ENCODE peak calls at places on chromosome 18, in seven cellular contexts. D, Y, X, K, C, O and R are unnamed samples.

GRCh38 chr18:9094307-9095226 is 7.9 kb upstream of the NDUFV2 start:
- DNase-seq in C (peak; percentile 79), X (no peak), Y (no peak), O (no peak), K (no peak), D (no peak), R (no peak)

GRCh38 chr18:41809652-41810051 is 145.4 kb upstream of the PIK3C3 start:
- DNase-seq in X (no peak), D (no peak), C (no peak), O (no peak), Y (no peak), K (no peak), R (no peak)

GRCh38 chr18:80180778-80181564 is 66.3 kb downstream of the PARD6G start:
- DNase-seq in C (no peak), X (no peak), O (peak; percentile 64), K (no peak), D (no peak), Y (no peak), R (no peak)

GRCh38 chr18:12430137-12430990 is 22.6 kb downstream of the PRELID3A start:
- DNase-seq in X (no peak), C (no peak), Y (no peak), K (no peak), D (no peak), O (no peak), R (no peak)

GRCh38 chr18:3305354-3305762 is 43.4 kb downstream of the MYL12B start:
- DNase-seq in Y (no peak), C (peak; percentile 93), D (peak; percentile 1), O (no peak), K (no peak), X (peak; percentile 39), R (no peak)

GRCh38 chr18:13452448-13452811 is 233.9 kb downstream of the LDLRAD4 start:
- DNase-seq in O (no peak), C (no peak), K (peak; percentile 80), D (no peak), Y (no peak), X (no peak), R (peak; percentile 78)

GRCh38 chr18:295756-296155 is 27.9 kb upstream of the THOC1 start:
- DNase-seq in X (no peak), D (no peak), K (no peak), Y (no peak), C (no peak), O (no peak), R (no peak)

GRCh38 chr18:79755496-79756142 is 42.1 kb upstream of the KCNG2 start:
- DNase-seq in Y (no peak), X (no peak), O (peak; percentile 60), K (no peak), C (no peak), D (no peak), R (no peak)

GRCh38 chr18:47756364-47757016 is 174.0 kb downstream of the SMAD2 start:
- DNase-seq in Y (peak; percentile 81), O (peak; percentile 85), D (no peak), C (no peak), K (peak; percentile 75), X (peak; percentile 45), R (no peak)

GRCh38 chr18:12455511-12455910 is 47.8 kb downstream of the PRELID3A start:
- DNase-seq in Y (peak; percentile 49), X (no peak), C (peak; percentile 53), D (no peak), O (no peak), K (no peak), R (peak; percentile 80)

GRCh38 chr18:8747440-8747937 is 42.1 kb downstream of the MTCL1 start:
- DNase-seq in D (no peak), Y (no peak), X (no peak), K (no peak), C (peak; percentile 88), O (peak; percentile 39), R (no peak)

GRCh38 chr18:470661-471501 is 29.6 kb downstream of the COLEC12 start:
- DNase-seq in O (no peak), Y (no peak), K (no peak), C (no peak), D (no peak), X (no peak), R (no peak)

DNA sequence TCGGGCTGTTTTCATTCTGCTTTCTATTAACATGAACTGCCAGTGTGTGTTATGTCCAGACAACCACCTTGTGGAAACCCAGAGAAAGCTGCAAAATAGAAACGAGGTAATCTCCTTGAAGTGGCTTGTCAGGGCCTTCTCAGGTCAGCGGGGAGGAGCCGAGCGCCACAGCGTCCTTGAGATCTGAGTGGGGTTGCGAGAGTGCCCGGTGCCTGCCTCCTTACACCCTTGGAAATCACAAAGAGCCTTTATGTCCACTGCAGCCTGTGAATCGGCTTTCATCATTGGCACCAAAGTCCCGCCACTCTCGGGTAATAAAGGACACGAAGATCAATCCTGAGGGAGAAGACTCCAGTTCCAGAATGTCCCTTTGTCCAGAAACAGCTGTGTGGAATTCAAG is 135.1 kb downstream of the HRH4 start:
- DNase-seq in O (no peak), X (no peak), Y (peak; percentile 78), K (no peak), D (no peak), C (no peak), R (no peak)
- H3K4me3 ChIP-seq in O (no peak overlapping the region), X (no peak overlapping the region), Y (no peak overlapping the region), K (no peak overlapping the region), D (no peak overlapping the region), C (no peak overlapping the region), R (no peak overlapping the region)

GRCh38 chr18:75210274-75211001 is at the start of gene TSHZ1:
- DNase-seq in D (peak; percentile 46), C (peak; percentile 44), O (no peak), X (peak; percentile 89), Y (peak; percentile 89), K (peak; percentile 71), R (peak; percentile 68)

GRCh38 chr18:75213610-75214009 is 3.0 kb downstream of the TSHZ1 start:
- DNase-seq in Y (no peak), O (no peak), D (no peak), K (no peak), X (peak; percentile 65), C (no peak), R (no peak)

GRCh38 chr18:75211721-75212625 is 1.4 kb downstream of the TSHZ1 start:
- DNase-seq in C (no peak), X (peak; percentile 60), K (peak; percentile 52), Y (peak; percentile 77), O (peak; percentile 86), D (no peak), R (no peak)

GRCh38 chr18:75211002-75211621 is 515 bp downstream of the TSHZ1 start:
- DNase-seq in C (no peak), Y (no peak), O (peak; percentile 83), D (no peak), X (no peak), K (no peak), R (no peak)

DNA sequence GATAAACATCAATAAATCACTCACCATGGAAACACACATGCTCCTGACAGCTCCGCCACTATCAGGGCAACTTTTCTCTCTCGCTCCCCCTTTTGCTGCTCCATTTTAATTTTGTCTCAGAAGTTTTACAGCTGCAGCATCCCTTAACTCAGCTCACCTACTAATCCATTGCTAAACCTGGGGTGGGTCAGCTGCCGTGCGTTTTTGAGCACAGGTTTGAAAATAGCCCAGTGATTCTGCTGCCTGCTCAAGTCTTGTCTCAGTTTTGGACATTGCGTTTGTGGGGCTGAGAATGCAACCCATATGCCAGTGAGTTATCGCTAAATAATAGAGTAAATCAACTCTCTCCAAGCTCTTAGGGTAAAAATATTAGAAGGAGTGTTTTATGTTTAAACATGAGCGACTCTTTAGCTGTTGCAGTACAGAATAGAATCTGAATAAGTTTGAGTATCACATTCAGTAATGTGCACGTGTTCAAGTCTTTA is 2.1 kb downstream of the TSHZ1 start:
- DNase-seq in C (no peak), O (no peak), X (no peak), D (no peak), Y (no peak), K (no peak), R (no peak)
- H3K27ac ChIP-seq in C (no peak overlapping the region), O (no peak overlapping the region), X (peak overlapping the region; percentile 87), D (peak overlapping the region; percentile 86), Y (peak overlapping the region; percentile 89), K (no peak overlapping the region), R (peak overlapping the region; percentile 82)

GRCh38 chr18:10927290-10927979 is 221.9 kb downstream of the PIEZO2 start:
- DNase-seq in Y (peak; percentile 18), X (no peak), O (peak; percentile 61), D (no peak), C (peak; percentile 43), K (no peak), R (no peak)
- H3K4me3 ChIP-seq in Y (no peak overlapping the region), X (no peak overlapping the region), O (no peak overlapping the region), D (peak overlapping the region; percentile 18), C (no peak overlapping the region), K (no peak overlapping the region), R (no peak overlapping the region)

GRCh38 chr18:48785091-48785614 is 165.6 kb downstream of the SMAD7 start:
- DNase-seq in X (no peak), O (no peak), K (no peak), Y (no peak), C (no peak), D (no peak), R (no peak)

GRCh38 chr18:48783616-48784520 is 166.9 kb downstream of the SMAD7 start:
- DNase-seq in O (no peak), Y (no peak), D (no peak), C (no peak), K (no peak), X (no peak), R (no peak)

GRCh38 chr18:48786621-48787522 is 163.9 kb downstream of the SMAD7 start:
- DNase-seq in O (peak; percentile 62), X (peak; percentile 68), Y (no peak), C (no peak), K (no peak), D (no peak), R (no peak)

GRCh38 chr18:48785686-48786470 is 164.9 kb downstream of the SMAD7 start:
- DNase-seq in C (no peak), X (no peak), K (no peak), D (no peak), Y (no peak), O (peak; percentile 35), R (peak; percentile 20)

GRCh38 chr18:48784654-48785053 is 166.1 kb downstream of the SMAD7 start:
- DNase-seq in D (no peak), K (no peak), O (no peak), Y (no peak), X (no peak), C (no peak), R (no peak)
- H3K27ac ChIP-seq in D (no peak overlapping the region), K (no peak overlapping the region), O (no peak overlapping the region), Y (no peak overlapping the region), X (peak overlapping the region; percentile 41), C (no peak overlapping the region), R (no peak overlapping the region)

GRCh38 chr18:55998071-55998522 is 410.1 kb upstream of the TCF4 start:
- DNase-seq in D (no peak), K (no peak), X (no peak), Y (no peak), O (peak; percentile 41), C (no peak), R (peak; percentile 86)
- H3K4me3 ChIP-seq in D (peak overlapping the region; percentile 23), K (no peak overlapping the region), X (no peak overlapping the region), Y (no peak overlapping the region), O (no peak overlapping the region), C (peak overlapping the region; percentile 14), R (peak overlapping the region; percentile 29)

GRCh38 chr18:36419913-36420531 is 122.5 kb downstream of the FHOD3 start:
- DNase-seq in X (peak; percentile 33), C (no peak), O (no peak), K (no peak), Y (no peak), D (no peak), R (no peak)
- H3K27ac ChIP-seq in X (no peak overlapping the region), C (no peak overlapping the region), O (no peak overlapping the region), K (no peak overlapping the region), Y (no peak overlapping the region), D (no peak overlapping the region), R (no peak overlapping the region)

GRCh38 chr18:31206787-31207381 is 44.2 kb upstream of the DSC1 start:
- DNase-seq in X (peak; percentile 99), O (peak; percentile 86), D (no peak), K (peak; percentile 44), C (no peak), Y (peak; percentile 17), R (no peak)
- H3K4me3 ChIP-seq in X (no peak overlapping the region), O (no peak overlapping the region), D (peak overlapping the region; percentile 34), K (no peak overlapping the region), C (no peak overlapping the region), Y (no peak overlapping the region), R (no peak overlapping the region)